ENCODE peak calls at places on chromosomes 11 and 22, in four cellular contexts. K is A549, H is K562, B is H1. X is an unnamed sample.

GRCh38 chr22:29580200-29580810 is 608 bp downstream of the NIPSNAP1 start:
- DNase-seq in B (no peak), K (no peak), H (no peak), X (peak)

GRCh38 chr22:22913989-22914388 is 26.4 kb downstream of the IGLL5 start:
- DNase-seq in K (no peak), B (no peak), H (no peak), X (no peak)

GRCh38 chr11:100827934-100828661 is 141.0 kb downstream of the ARHGAP42 start:
- DNase-seq in K (peak), B (no peak), H (peak), X (peak)

GRCh38 chr11:65208785-65209710 is 27.3 kb downstream of the CAPN1 start:
- DNase-seq in B (no peak), K (no peak), H (no peak), X (no peak)

GRCh38 chr11:65498977-65499712 is at the start of gene MALAT1:
- DNase-seq in B (no peak), K (no peak), H (peak), X (peak)

GRCh38 chr11:40029406-40029805 is 1430.0 kb downstream of the LRRC4C start:
- DNase-seq in B (no peak), H (no peak), K (no peak), X (no peak)

GRCh38 chr22:43541462-43542407 is 129.9 kb downstream of the MPPED1 start:
- DNase-seq in B (no peak), K (no peak), H (no peak), X (no peak)

GRCh38 chr22:31062566-31063230 is 18.4 kb upstream of the SMTN start:
- DNase-seq in B (no peak), K (no peak), H (no peak), X (no peak)

GRCh38 chr22:35785181-35785923 is 67.7 kb downstream of the APOL5 start:
- DNase-seq in B (no peak), K (no peak), H (no peak), X (no peak)

GRCh38 chr11:113242767-113243397 is 71.5 kb upstream of the TTC12 start:
- DNase-seq in B (no peak), H (no peak), K (no peak), X (no peak)

GRCh38 chr11:86678296-86678695 is 5.9 kb upstream of the ME3 start:
- DNase-seq in H (no peak), K (no peak), B (no peak), X (no peak)

GRCh38 chr11:33017478-33017877 is 1.8 kb downstream of the DEPDC7 start:
- DNase-seq in K (no peak), B (no peak), H (peak), X (peak)

GRCh38 chr11:13053255-13053917 is 44.3 kb downstream of the RASSF10 start:
- DNase-seq in K (peak), B (no peak), H (no peak), X (no peak)

GRCh38 chr11:47552581-47553416 is at the start of gene CELF1:
- DNase-seq in K (peak), B (peak), H (peak), X (peak)

GRCh38 chr11:76167590-76167989 is 38.7 kb downstream of the WNT11 start:
- DNase-seq in B (no peak), H (no peak), K (no peak), X (no peak)

GRCh38 chr11:76163289-76163880 is 42.9 kb downstream of the WNT11 start:
- DNase-seq in H (no peak), K (no peak), B (no peak), X (no peak)

GRCh38 chr11:76164861-76165751 is 41.2 kb downstream of the WNT11 start:
- DNase-seq in H (no peak), K (no peak), B (no peak), X (no peak)

GRCh38 chr11:76164081-76164480 is 42.2 kb downstream of the WNT11 start:
- DNase-seq in K (no peak), B (no peak), H (no peak), X (no peak)

DNA sequence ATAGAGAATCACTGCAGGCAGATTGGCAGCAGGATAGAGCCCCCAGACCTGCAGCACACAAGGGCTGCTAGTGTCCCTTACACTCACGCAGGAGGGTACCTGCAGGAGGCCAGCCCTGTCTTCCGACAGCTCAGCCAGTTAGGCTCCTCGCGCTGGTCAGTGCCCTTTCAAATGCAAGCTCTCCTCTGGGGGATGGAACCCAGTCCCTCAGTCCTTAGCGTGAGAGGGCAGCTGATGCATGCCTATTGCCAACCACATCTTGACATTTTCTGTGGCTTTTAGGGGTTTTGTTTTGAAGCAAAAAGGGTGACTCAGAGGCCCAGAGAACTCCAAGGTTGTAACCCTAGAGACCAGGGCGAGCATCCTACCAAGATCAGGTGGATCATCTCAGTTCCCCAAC is 40.0 kb downstream of the WNT11 start:
- DNase-seq in H (no peak), K (no peak), B (no peak), X (no peak)
- TF ChIP-seq PHF8 in H (no peak), K (no peak), B (no peak), X (no peak)

GRCh38 chr22:32144875-32145274 is 14.2 kb downstream of the C22orf42 start:
- DNase-seq in K (no peak), B (no peak), H (no peak), X (no peak)
- TF ChIP-seq PHF8 in K (no peak), B (no peak), H (no peak), X (no peak)

GRCh38 chr11:124754710-124755109 is 2.7 kb upstream of the VSIG2 start:
- DNase-seq in B (no peak), K (no peak), H (no peak), X (no peak)
- TF ChIP-seq PHF8 in B (no peak), K (no peak), H (no peak), X (no peak)

GRCh38 chr11:120210651-120211521 is at the start of gene OAF:
- DNase-seq in K (peak), H (peak), B (peak), X (peak)
- TF ChIP-seq PHF8 in K (no peak), H (peak), B (no peak), X (no peak)

DNA sequence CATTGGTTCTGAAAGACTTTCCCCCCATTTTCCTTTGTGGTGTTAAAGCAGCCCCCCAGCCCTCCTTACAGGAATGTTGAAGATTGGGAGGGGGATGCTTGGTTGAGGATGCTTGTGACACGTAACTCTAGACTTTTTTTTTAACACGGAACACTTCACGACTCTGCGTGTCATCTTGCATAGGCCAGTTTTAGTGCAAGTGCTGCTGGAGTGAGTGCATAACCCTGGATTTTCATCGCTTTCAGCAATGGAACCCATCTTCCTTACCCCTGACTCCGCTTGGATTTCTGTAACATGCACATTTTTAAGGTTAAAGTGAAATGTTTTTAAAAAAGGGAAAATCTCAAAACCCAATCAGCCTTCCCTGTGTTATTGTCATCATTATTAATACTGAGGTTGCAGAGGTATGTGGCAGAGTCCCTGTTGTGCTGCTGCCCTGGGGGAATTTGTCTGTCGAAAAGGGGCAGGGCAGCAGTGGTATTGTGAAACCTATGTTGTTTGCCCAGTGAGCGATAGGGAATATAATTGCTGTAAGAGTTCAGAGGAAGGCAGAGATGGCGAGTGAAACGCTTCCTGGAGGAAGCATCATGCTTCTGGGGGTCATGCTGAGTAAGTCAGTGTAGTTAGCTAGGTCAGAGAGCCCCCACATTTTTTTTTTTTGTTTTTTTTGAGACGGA is 12.1 kb downstream of the CECR2 start:
- DNase-seq in H (no peak), K (no peak), B (no peak), X (peak)
- TF ChIP-seq PHF8 in H (no peak), K (no peak), B (no peak), X (no peak)

DNA sequence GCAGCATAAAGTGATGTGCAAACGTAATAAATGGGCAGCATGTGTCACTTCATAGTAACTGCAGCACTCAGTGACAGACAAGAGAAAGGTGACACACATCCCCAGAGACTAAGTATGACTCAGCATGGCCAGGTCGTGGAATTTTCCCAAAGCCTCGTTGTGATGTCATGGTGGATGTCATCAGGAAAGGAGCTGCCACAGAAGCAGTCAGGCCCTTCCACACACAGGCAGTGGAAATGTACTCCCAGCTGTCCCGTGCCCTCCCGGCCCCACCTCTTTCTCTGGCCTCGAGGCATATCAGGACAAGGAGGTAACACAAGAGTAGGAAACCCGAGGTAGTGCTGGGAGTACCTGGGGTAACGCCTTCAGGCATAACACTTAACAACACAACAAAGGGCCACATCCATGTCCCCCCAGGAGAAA is 8.1 kb downstream of the PC start:
- DNase-seq in K (peak), H (peak), B (no peak), X (peak)
- TF ChIP-seq PHF8 in K (no peak), H (no peak), B (no peak), X (no peak)

X was measured in HepG2.